ENCODE peak calls at places on chromosomes 6 and 20, in six cellular contexts. Y is HepG2, R is A549, Q is IMR-90, E is K562, C is GM12878. A is an unnamed sample.

GRCh38 chr6:44925100-44925739 is 402.9 kb upstream of the RUNX2 start:
- DNase-seq in Y (peak), R (no peak), Q (peak), E (peak), C (peak), A (peak)

GRCh38 chr6:129694036-129694435 is 15.9 kb downstream of the ARHGAP18 start:
- DNase-seq in Y (peak), R (no peak), Q (no peak), E (no peak), C (no peak), A (no peak)

GRCh38 chr6:87029711-87030314 is 65.1 kb downstream of the CGA start:
- DNase-seq in Y (peak), R (peak), Q (peak), E (peak), C (no peak), A (peak)

GRCh38 chr20:5548112-5548511 is 202.1 kb upstream of the SHLD1 start:
- DNase-seq in Y (no peak), R (no peak), Q (no peak), E (no peak), C (no peak), A (no peak)

GRCh38 chr6:168128006-168128630 is 49.1 kb upstream of the FRMD1 start:
- DNase-seq in Y (no peak), R (no peak), Q (no peak), E (no peak), C (no peak), A (no peak)

GRCh38 chr6:118283759-118284158 is 264.3 kb upstream of the PLN start:
- DNase-seq in Y (peak), R (peak), Q (peak), E (peak), C (no peak), A (peak)

GRCh38 chr6:134123666-134124208 is 71.3 kb upstream of the SLC2A12 start:
- DNase-seq in Y (peak), R (peak), Q (peak), E (no peak), C (peak), A (peak)

GRCh38 chr6:70396796-70397729 is 16.2 kb upstream of the FAM135A start:
- DNase-seq in Y (no peak), R (no peak), Q (no peak), E (no peak), C (no peak), A (no peak)

DNA sequence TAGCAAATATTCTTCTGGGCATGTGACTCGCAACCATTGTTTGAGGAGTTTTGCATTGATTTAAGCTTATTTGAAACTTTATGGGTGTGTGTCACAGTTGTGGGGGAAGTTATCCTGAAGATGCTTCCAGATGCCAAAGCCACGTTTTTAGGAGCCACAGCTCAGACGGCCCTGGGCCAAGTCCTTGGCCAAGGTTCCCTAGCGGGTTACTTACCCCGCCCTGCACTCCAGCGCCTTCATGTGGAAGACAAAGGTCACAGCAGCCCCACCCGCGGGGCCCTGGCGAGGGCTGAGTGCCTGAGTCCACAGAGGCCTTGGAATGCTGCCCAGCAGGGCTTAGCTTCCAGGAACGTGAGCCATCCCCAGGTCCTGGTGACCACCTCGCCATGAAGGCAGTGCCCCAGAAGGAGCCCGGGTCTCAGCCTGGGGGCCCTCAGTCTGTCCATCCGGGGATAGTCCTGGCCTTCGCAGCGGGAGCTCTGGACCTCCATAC is 308.3 kb downstream of the CDH4 start:
- DNase-seq in Y (no peak), R (no peak), Q (peak), E (peak), C (no peak), A (peak)
- TF ChIP-seq BHLHE40 in Y (no peak), R (no peak), Q (no peak), E (no peak), C (no peak), A (no peak)

DNA sequence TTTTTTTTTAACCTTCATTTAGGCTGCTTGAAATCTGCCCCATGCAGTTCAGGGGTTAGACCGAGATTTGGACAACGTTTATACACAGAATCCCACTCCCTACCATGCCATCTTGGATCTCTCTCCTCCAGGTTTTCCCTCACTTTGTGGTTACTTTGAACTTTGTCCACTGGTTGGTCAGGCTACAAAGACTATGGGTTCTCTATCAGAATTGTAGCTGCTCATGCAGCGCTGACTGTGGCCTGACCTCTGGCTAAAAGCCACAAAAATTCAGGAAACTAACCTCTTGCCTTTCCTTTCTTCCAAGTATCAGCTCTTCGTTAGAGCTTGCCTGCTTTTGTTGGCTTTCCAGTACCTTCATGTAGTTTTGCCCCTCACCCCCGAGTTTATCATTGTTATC is 44.9 kb upstream of the KCNG1 start:
- DNase-seq in Y (no peak), R (no peak), Q (no peak), E (no peak), C (no peak), A (no peak)
- TF ChIP-seq BHLHE40 in Y (no peak), R (no peak), Q (no peak), E (no peak), C (no peak), A (no peak)

GRCh38 chr20:60467771-60468170 is 509.5 kb downstream of the CDH26 start:
- DNase-seq in Y (no peak), R (no peak), Q (no peak), E (no peak), C (no peak), A (no peak)

GRCh38 chr20:60469829-60470228 is 511.6 kb downstream of the CDH26 start:
- DNase-seq in Y (no peak), R (no peak), Q (no peak), E (no peak), C (no peak), A (no peak)

GRCh38 chr20:60473240-60473639 is 515.0 kb downstream of the CDH26 start:
- DNase-seq in Y (no peak), R (no peak), Q (no peak), E (no peak), C (no peak), A (no peak)

GRCh38 chr20:60467078-60467477 is 508.9 kb downstream of the CDH26 start:
- DNase-seq in Y (no peak), R (no peak), Q (no peak), E (no peak), C (no peak), A (no peak)

DNA sequence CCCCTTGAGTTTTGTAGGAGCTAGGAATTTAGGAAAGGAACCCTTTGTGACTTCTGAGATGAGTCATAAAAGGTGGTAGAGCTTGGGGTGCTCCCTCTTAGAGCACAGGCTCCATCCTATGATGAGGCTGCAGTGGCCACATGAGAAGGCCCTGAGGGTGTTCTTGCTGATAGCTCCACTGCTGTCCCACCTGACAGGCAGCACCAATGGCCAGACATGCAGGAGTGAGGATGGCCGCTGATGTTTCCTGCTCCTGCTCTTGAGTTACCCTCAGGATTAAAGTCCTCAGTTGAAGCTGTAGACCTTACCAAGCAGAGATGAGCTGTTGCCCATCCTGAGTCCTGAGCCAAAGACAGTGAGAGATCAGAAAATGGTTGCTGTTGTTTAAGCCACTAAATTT is 512.1 kb downstream of the CDH26 start:
- DNase-seq in Y (no peak), R (no peak), Q (no peak), E (no peak), C (no peak), A (no peak)
- TF ChIP-seq BHLHE40 in Y (no peak), R (no peak), Q (no peak), E (no peak), C (no peak), A (no peak)

GRCh38 chr6:15796130-15796766 is 133.4 kb upstream of the DTNBP1 start:
- DNase-seq in Y (no peak), R (no peak), Q (no peak), E (no peak), C (no peak), A (no peak)
- TF ChIP-seq BHLHE40 in Y (no peak), R (no peak), Q (no peak), E (no peak), C (no peak), A (no peak)

DNA sequence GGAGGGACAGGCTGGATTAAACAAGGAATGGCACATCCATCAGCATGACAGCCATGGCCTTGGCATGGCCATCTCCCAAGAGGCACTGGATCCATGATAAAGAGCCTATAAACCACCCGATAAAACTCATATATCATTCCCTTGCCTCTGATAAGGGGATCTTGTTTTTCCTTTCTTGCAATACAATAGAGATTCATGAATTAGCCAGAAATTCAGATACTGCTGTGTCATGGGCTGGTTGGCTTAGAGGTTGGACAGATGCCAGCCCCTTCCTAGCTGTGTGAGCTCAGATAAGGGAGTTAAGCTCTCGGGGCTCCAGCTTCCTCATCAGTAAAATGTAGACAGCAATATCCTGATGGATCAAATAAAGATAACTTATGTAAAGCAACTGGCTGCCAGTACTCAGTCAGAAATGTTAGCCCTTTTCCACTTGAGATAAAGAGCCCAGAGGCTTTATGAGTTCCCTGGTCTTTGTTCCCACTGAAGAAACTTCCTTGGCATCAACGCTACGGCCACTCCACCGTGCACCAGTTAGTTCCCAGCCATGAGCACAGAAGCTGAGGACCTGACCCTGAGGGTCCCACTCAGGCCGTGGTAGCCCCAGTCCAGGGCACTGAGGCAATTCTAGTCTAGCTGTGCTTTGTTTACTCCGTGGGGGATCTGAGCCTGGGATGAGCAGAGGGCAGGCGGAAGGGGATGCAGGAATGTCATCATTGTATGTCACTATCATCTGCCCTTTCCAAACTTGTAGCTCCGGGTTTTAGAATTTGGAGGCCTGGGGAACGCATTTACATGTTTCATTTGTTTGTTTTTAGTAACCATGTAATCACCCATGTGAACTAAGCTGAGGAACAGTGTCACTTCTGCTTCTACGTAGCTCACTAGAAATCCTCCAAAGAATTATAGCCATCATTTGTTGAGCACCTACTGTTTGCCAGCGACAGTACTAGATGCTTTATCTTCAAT is 67.2 kb upstream of the TBC1D7 start:
- DNase-seq in Y (peak), R (no peak), Q (peak), E (peak), C (no peak), A (peak)
- TF ChIP-seq BHLHE40 in Y (no peak), R (no peak), Q (no peak), E (peak), C (no peak), A (no peak)

GRCh38 chr20:62241501-62241900 is 3.2 kb downstream of the OSBPL2 start:
- DNase-seq in Y (no peak), R (no peak), Q (no peak), E (no peak), C (no peak), A (no peak)
- TF ChIP-seq BHLHE40 in Y (no peak), R (no peak), Q (no peak), E (no peak), C (no peak), A (no peak)

A was measured in HEK293T.